ENCODE peak calls at places on chromosome 16, in eight cellular contexts. G is iPS-NIHi11; R is hepatic stellate cell; H is activated T-cell treated with anti-CD3 and anti-CD28 coated beads, Interleukin-2, amount 50 U/mL, for 72 hours; O is HT1080; C is GM23248; F is H9; P is heart right ventricle. E is an unnamed sample.

GRCh38 chr16:21053595-21053994 is 97.1 kb downstream of the DNAH3 start:
- DNase-seq in P (no peak), F (no peak), H (no peak), O (no peak), C (no peak), R (no peak), G (no peak), E (no peak)

GRCh38 chr16:50360033-50360778 is 8.6 kb downstream of the BRD7 start:
- DNase-seq in G (no peak), R (no peak), O (no peak), C (peak; percentile 63), F (no peak), P (no peak), H (no peak), E (no peak)

GRCh38 chr16:54633943-54634362 is 296.7 kb upstream of the IRX5 start:
- DNase-seq in P (no peak), R (peak; percentile 4), G (peak; percentile 55), O (peak; percentile 6), F (peak; percentile 41), C (peak; percentile 57), H (no peak), E (no peak)

GRCh38 chr16:9723136-9723535 is 459.1 kb downstream of the GRIN2A start:
- DNase-seq in R (no peak), O (no peak), P (no peak), H (no peak), G (no peak), F (no peak), C (no peak), E (no peak)

GRCh38 chr16:77971306-77972131 is 50.8 kb upstream of the CLEC3A start:
- DNase-seq in H (peak; percentile 78), O (peak; percentile 28), G (peak; percentile 73), P (peak; percentile 83), R (peak; percentile 19), C (peak; percentile 85), F (peak; percentile 91), E (no peak)

GRCh38 chr16:3997231-3997841 is 116.8 kb upstream of the CREBBP start:
- DNase-seq in C (no peak), G (no peak), O (no peak), F (no peak), P (no peak), H (no peak), R (no peak), E (no peak)

GRCh38 chr16:83215417-83216001 is 588.7 kb downstream of the CDH13 start:
- DNase-seq in F (peak; percentile 88), O (peak; percentile 38), C (peak; percentile 39), H (peak; percentile 66), R (peak; percentile 37), P (peak; percentile 18), G (peak; percentile 89), E (no peak)

GRCh38 chr16:25256821-25257503 is 683 bp downstream of the ZKSCAN2 start:
- DNase-seq in R (peak; percentile 17), G (no peak), O (peak; percentile 28), H (no peak), P (no peak), F (peak; percentile 43), C (peak; percentile 46), E (no peak)

GRCh38 chr16:48386559-48387312 is 1.5 kb upstream of the SIAH1 start:
- DNase-seq in P (no peak), F (no peak), R (no peak), G (no peak), O (no peak), H (no peak), C (no peak), E (no peak)

GRCh38 chr16:58127033-58127556 is 2.1 kb downstream of the CFAP20 start:
- DNase-seq in O (no peak), C (peak; percentile 85), P (no peak), R (no peak), H (no peak), G (no peak), F (no peak), E (no peak)

GRCh38 chr16:9323170-9323569 is 231.7 kb downstream of the HAPSTR1 start:
- DNase-seq in O (no peak), C (no peak), P (no peak), G (no peak), F (no peak), H (no peak), R (no peak), E (no peak)

GRCh38 chr16:35102780-35103403 is 1643.5 kb downstream of the TP53TG3F start:
- DNase-seq in R (no peak), C (peak; percentile 0), H (peak; percentile 4), P (no peak), F (no peak), O (peak; percentile 34), G (peak; percentile 9), E (no peak)

GRCh38 chr16:35011-35775 is 18.2 kb downstream of the POLR3K start:
- DNase-seq in G (no peak), R (no peak), C (no peak), F (no peak), P (no peak), H (no peak), O (no peak), E (no peak)

GRCh38 chr16:1180772-1181714 is 28.1 kb downstream of the CACNA1H start:
- DNase-seq in R (peak; percentile 48), O (no peak), C (no peak), F (no peak), H (no peak), P (peak; percentile 71), G (no peak), E (no peak)

GRCh38 chr16:68539704-68540370 is 746 bp downstream of the ZFP90 start:
- DNase-seq in C (peak; percentile 49), H (peak; percentile 24), F (peak; percentile 31), G (no peak), P (no peak), R (peak; percentile 34), O (no peak), E (peak; percentile 18)

GRCh38 chr16:84841787-84842300 is 22.1 kb downstream of the CRISPLD2 start:
- DNase-seq in H (no peak), O (no peak), F (peak; percentile 97), P (no peak), R (no peak), C (no peak), G (peak; percentile 81), E (peak; percentile 77)

GRCh38 chr16:55499951-55500350 is 8.9 kb upstream of the LPCAT2 start:
- DNase-seq in O (peak; percentile 96), F (no peak), P (no peak), H (peak; percentile 39), G (no peak), C (peak; percentile 99), R (peak; percentile 94), E (no peak)

GRCh38 chr16:72394526-72394925 is 222.6 kb upstream of the PMFBP1 start:
- DNase-seq in O (no peak), P (no peak), F (no peak), R (no peak), H (no peak), G (no peak), C (no peak), E (no peak)

GRCh38 chr16:31707743-31708335 is 165.8 kb upstream of the ZNF267 start:
- DNase-seq in F (no peak), O (no peak), H (no peak), G (no peak), P (no peak), R (no peak), C (no peak), E (no peak)

GRCh38 chr16:30941600-30942420 is 7.1 kb upstream of the ORAI3 start:
- DNase-seq in C (peak; percentile 83), H (peak; percentile 81), P (peak; percentile 71), F (peak; percentile 90), R (peak; percentile 83), G (peak; percentile 90), O (peak; percentile 81), E (peak; percentile 25)

GRCh38 chr16:19419691-19420060 is 2.0 kb downstream of the TMC5 start:
- DNase-seq in H (no peak), R (no peak), G (no peak), O (peak; percentile 85), C (peak; percentile 32), F (no peak), P (no peak), E (no peak)

GRCh38 chr16:86485746-86486145 is 24.6 kb upstream of the FOXF1 start:
- DNase-seq in C (no peak), P (no peak), R (no peak), O (no peak), H (no peak), F (no peak), G (no peak), E (no peak)

GRCh38 chr16:9817586-9817985 is 364.6 kb downstream of the GRIN2A start:
- DNase-seq in H (no peak), O (no peak), C (no peak), G (no peak), F (no peak), P (no peak), R (no peak), E (no peak)

GRCh38 chr16:85573045-85573695 is 40.0 kb upstream of the GSE1 start:
- DNase-seq in O (no peak), G (no peak), H (no peak), F (no peak), C (no peak), R (no peak), P (no peak), E (no peak)

GRCh38 chr16:35150805-35151312 is 1691.4 kb downstream of the TP53TG3F start:
- DNase-seq in R (no peak), F (no peak), G (no peak), P (no peak), C (no peak), O (no peak), H (no peak), E (no peak)

GRCh38 chr16:31916056-31916488 is 42.5 kb downstream of the ZNF267 start:
- DNase-seq in P (no peak), G (no peak), O (no peak), H (no peak), R (no peak), C (no peak), F (no peak), E (no peak)

GRCh38 chr16:84281077-84281476 is 13.6 kb upstream of the WFDC1 start:
- DNase-seq in P (no peak), F (peak; percentile 63), O (no peak), C (no peak), H (no peak), G (peak; percentile 75), R (peak; percentile 25), E (no peak)

GRCh38 chr16:84925092-84925772 is 86.1 kb downstream of the ZDHHC7 start:
- DNase-seq in P (peak; percentile 79), H (peak; percentile 81), C (peak; percentile 41), O (no peak), R (peak; percentile 60), G (peak; percentile 80), F (peak; percentile 69), E (no peak)

GRCh38 chr16:56916571-56917403 is 15.2 kb upstream of the HERPUD1 start:
- DNase-seq in R (no peak), P (no peak), F (no peak), G (no peak), H (peak; percentile 39), C (no peak), O (no peak), E (no peak)

GRCh38 chr16:49428808-49429207 is 55.2 kb downstream of the C16orf78 start:
- DNase-seq in C (no peak), F (no peak), H (no peak), R (no peak), O (no peak), G (no peak), P (no peak), E (no peak)

GRCh38 chr16:19748389-19749110 is 30.5 kb downstream of the IQCK start:
- DNase-seq in R (no peak), C (peak; percentile 7), P (no peak), G (no peak), O (no peak), H (no peak), F (no peak), E (no peak)

GRCh38 chr16:84024854-84025253 is 17.7 kb downstream of the SLC38A8 start:
- DNase-seq in R (peak; percentile 59), H (no peak), P (no peak), O (no peak), G (no peak), F (no peak), C (peak; percentile 95), E (no peak)

GRCh38 chr16:53537591-53537990 is 34.6 kb upstream of the AKTIP start:
- DNase-seq in O (no peak), H (no peak), F (no peak), G (no peak), P (no peak), C (no peak), R (no peak), E (no peak)